ENCODE peak calls at places on chromosome 2, in nine cellular contexts. One of them, this sample, is unnamed.

GRCh38 chr2:111903516-111903915 is 5.1 kb downstream of the MERTK start:
- DNase-seq in PC-3: no peak
- DNase-seq in uterus: no peak
- DNase-seq in stomach: no peak
- DNase-seq in A549: no peak
- DNase-seq in CD4-positive, CD25-positive, alpha-beta regulatory T cell: no peak
- DNase-seq in adrenal gland: no peak
- DNase-seq in Peyer's patch: no peak
- DNase-seq in tibial artery: no peak
- DNase-seq in this sample: no peak

GRCh38 chr2:237242091-237242536 is 156.4 kb downstream of the COPS8 start:
- DNase-seq in PC-3: no peak
- DNase-seq in uterus: no peak
- DNase-seq in stomach: no peak
- DNase-seq in A549: no peak
- DNase-seq in CD4-positive, CD25-positive, alpha-beta regulatory T cell: no peak
- DNase-seq in adrenal gland: peak; percentile 33
- DNase-seq in Peyer's patch: no peak
- DNase-seq in tibial artery: no peak
- DNase-seq in this sample: no peak

GRCh38 chr2:173210270-173211196 is 134.9 kb downstream of the MAP3K20 start:
- DNase-seq in PC-3: peak; percentile 93
- DNase-seq in uterus: peak; percentile 72
- DNase-seq in stomach: peak; percentile 61
- DNase-seq in A549: peak; percentile 92
- DNase-seq in CD4-positive, CD25-positive, alpha-beta regulatory T cell: peak; percentile 42
- DNase-seq in adrenal gland: peak; percentile 85
- DNase-seq in Peyer's patch: no peak
- DNase-seq in tibial artery: peak; percentile 80
- DNase-seq in this sample: peak; percentile 15

GRCh38 chr2:170361359-170361936 is 183.5 kb downstream of the MYO3B start:
- DNase-seq in PC-3: peak; percentile 78
- DNase-seq in uterus: no peak
- DNase-seq in stomach: peak; percentile 53
- DNase-seq in A549: peak; percentile 64
- DNase-seq in CD4-positive, CD25-positive, alpha-beta regulatory T cell: peak; percentile 39
- DNase-seq in adrenal gland: peak; percentile 22
- DNase-seq in Peyer's patch: peak; percentile 46
- DNase-seq in tibial artery: no peak
- DNase-seq in this sample: peak; percentile 7

GRCh38 chr2:98913916-98914712 is 21.9 kb downstream of the CRACDL start:
- DNase-seq in PC-3: peak; percentile 56
- DNase-seq in uterus: no peak
- DNase-seq in stomach: peak; percentile 64
- DNase-seq in A549: no peak
- DNase-seq in CD4-positive, CD25-positive, alpha-beta regulatory T cell: no peak
- DNase-seq in adrenal gland: no peak
- DNase-seq in Peyer's patch: no peak
- DNase-seq in tibial artery: no peak
- DNase-seq in this sample: no peak

GRCh38 chr2:14633451-14634211 is 1.1 kb downstream of the LRATD1 start:
- DNase-seq in PC-3: peak; percentile 12
- DNase-seq in uterus: peak; percentile 18
- DNase-seq in stomach: no peak
- DNase-seq in A549: no peak
- DNase-seq in CD4-positive, CD25-positive, alpha-beta regulatory T cell: no peak
- DNase-seq in adrenal gland: no peak
- DNase-seq in Peyer's patch: peak; percentile 59
- DNase-seq in tibial artery: no peak
- DNase-seq in this sample: no peak

GRCh38 chr2:241672243-241673188 is 14.1 kb downstream of the DTYMK start:
- DNase-seq in PC-3: no peak
- DNase-seq in uterus: no peak
- DNase-seq in stomach: no peak
- DNase-seq in A549: no peak
- DNase-seq in CD4-positive, CD25-positive, alpha-beta regulatory T cell: no peak
- DNase-seq in adrenal gland: no peak
- DNase-seq in Peyer's patch: no peak
- DNase-seq in tibial artery: no peak
- DNase-seq in this sample: no peak

GRCh38 chr2:241421330-241421729 is 65.2 kb downstream of the FARP2 start:
- DNase-seq in PC-3: no peak
- DNase-seq in uterus: no peak
- DNase-seq in stomach: no peak
- DNase-seq in A549: no peak
- DNase-seq in CD4-positive, CD25-positive, alpha-beta regulatory T cell: no peak
- DNase-seq in adrenal gland: no peak
- DNase-seq in Peyer's patch: no peak
- DNase-seq in tibial artery: no peak
- DNase-seq in this sample: no peak

GRCh38 chr2:118249531-118249930 is 161.3 kb downstream of the INSIG2 start:
- DNase-seq in PC-3: peak; percentile 68
- DNase-seq in uterus: no peak
- DNase-seq in stomach: no peak
- DNase-seq in A549: no peak
- DNase-seq in CD4-positive, CD25-positive, alpha-beta regulatory T cell: no peak
- DNase-seq in adrenal gland: no peak
- DNase-seq in Peyer's patch: no peak
- DNase-seq in tibial artery: no peak
- DNase-seq in this sample: no peak

DNA sequence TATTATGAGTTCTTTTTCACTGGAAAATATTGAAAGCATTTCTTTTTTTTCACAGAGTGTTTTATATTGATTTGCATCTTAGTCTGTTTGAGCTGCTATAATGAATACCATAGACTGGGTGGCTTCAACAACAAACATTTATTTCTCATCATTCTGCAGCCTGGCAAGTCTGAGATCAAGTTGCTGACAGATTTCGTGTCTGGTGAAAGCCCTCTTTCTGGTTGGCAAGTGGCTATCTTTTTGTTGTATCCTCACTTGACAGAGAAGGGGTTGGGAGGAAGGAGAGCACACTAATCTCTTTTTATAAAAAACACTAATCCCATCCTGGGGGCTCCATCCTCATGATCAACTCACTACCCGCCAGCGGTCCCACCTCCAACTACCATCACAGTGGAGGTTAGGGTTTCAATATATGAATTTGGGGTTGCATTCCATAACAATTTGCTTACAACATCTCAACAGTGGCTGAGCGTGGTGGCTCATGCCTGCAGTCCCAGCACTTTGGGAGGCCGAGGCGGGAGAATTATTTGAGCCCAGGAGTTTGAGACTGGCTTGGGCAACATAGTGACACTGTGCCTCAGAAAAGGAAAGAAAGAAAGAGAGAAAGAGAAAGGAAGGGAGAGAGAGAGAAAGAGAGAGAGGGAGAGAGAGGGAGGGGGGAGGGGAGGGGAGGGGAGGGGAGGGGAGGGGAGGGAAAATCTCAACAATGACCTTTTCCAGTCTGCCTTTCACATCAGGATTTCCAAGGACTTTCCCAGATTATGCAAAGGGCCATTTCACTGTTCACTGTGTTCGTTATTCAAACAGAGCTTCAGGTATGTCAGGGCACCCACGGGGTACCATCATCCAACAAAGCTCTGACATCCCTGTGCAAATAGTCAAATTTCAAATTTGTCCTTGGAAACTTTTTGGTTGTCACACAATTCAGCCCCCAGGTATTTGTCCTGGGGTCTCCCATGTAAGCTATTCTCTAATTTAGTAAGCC is 111.1 kb downstream of the AP1S3 start:
- DNase-seq in PC-3: no peak
- DNase-seq in uterus: no peak
- DNase-seq in stomach: no peak
- DNase-seq in A549: peak; percentile 60
- DNase-seq in CD4-positive, CD25-positive, alpha-beta regulatory T cell: no peak
- DNase-seq in adrenal gland: no peak
- DNase-seq in Peyer's patch: no peak
- DNase-seq in tibial artery: no peak
- DNase-seq in this sample: no peak
- H3K27ac ChIP-seq in PC-3: peak overlapping the region; percentile 99
- H3K27ac ChIP-seq in uterus: peak overlapping the region; percentile 68
- H3K27ac ChIP-seq in stomach: no peak overlapping the region
- H3K27ac ChIP-seq in A549: peak overlapping the region; percentile 97
- H3K27ac ChIP-seq in CD4-positive, CD25-positive, alpha-beta regulatory T cell: no peak overlapping the region
- H3K27ac ChIP-seq in adrenal gland: peak overlapping the region; percentile 36
- H3K27ac ChIP-seq in Peyer's patch: peak overlapping the region; percentile 9
- H3K27ac ChIP-seq in tibial artery: peak overlapping the region; percentile 42
- H3K27ac ChIP-seq in this sample: no peak overlapping the region

GRCh38 chr2:214543386-214543955 is 132.6 kb downstream of the VWC2L start:
- DNase-seq in PC-3: peak; percentile 74
- DNase-seq in uterus: no peak
- DNase-seq in stomach: no peak
- DNase-seq in A549: no peak
- DNase-seq in CD4-positive, CD25-positive, alpha-beta regulatory T cell: no peak
- DNase-seq in adrenal gland: no peak
- DNase-seq in Peyer's patch: no peak
- DNase-seq in tibial artery: no peak
- DNase-seq in this sample: no peak

GRCh38 chr2:214537929-214538328 is 127.1 kb downstream of the VWC2L start:
- DNase-seq in PC-3: no peak
- DNase-seq in uterus: no peak
- DNase-seq in stomach: no peak
- DNase-seq in A549: no peak
- DNase-seq in CD4-positive, CD25-positive, alpha-beta regulatory T cell: no peak
- DNase-seq in adrenal gland: no peak
- DNase-seq in Peyer's patch: no peak
- DNase-seq in tibial artery: no peak
- DNase-seq in this sample: no peak

GRCh38 chr2:214545881-214546280 is 135.0 kb downstream of the VWC2L start:
- DNase-seq in PC-3: no peak
- DNase-seq in uterus: no peak
- DNase-seq in stomach: no peak
- DNase-seq in A549: no peak
- DNase-seq in CD4-positive, CD25-positive, alpha-beta regulatory T cell: no peak
- DNase-seq in adrenal gland: no peak
- DNase-seq in Peyer's patch: no peak
- DNase-seq in tibial artery: no peak
- DNase-seq in this sample: no peak

GRCh38 chr2:214542866-214543265 is 132.0 kb downstream of the VWC2L start:
- DNase-seq in PC-3: peak; percentile 67
- DNase-seq in uterus: no peak
- DNase-seq in stomach: no peak
- DNase-seq in A549: no peak
- DNase-seq in CD4-positive, CD25-positive, alpha-beta regulatory T cell: no peak
- DNase-seq in adrenal gland: no peak
- DNase-seq in Peyer's patch: no peak
- DNase-seq in tibial artery: no peak
- DNase-seq in this sample: no peak

DNA sequence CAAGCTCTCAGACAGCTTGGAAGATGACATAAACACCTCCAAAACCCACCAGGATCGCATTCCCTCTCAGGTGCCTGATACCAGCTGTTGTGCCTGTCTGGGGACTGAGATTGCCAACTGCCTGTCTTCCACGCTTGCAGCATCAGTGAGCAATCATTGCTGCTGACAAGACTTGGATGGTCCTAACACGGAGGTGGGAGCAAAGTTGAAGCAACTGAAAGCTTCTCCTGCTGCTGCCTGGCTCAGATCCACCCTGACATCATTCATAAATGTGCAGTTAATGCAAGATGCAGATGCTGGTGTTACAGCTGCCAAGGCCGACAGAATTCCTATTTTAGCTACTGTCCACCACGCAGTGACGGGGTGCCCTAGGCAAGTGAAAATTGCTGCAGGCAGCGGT is 131.4 kb downstream of the VWC2L start:
- DNase-seq in PC-3: no peak
- DNase-seq in uterus: no peak
- DNase-seq in stomach: no peak
- DNase-seq in A549: no peak
- DNase-seq in CD4-positive, CD25-positive, alpha-beta regulatory T cell: no peak
- DNase-seq in adrenal gland: no peak
- DNase-seq in Peyer's patch: no peak
- DNase-seq in tibial artery: no peak
- DNase-seq in this sample: no peak
- H3K27ac ChIP-seq in PC-3: peak overlapping the region; percentile 72
- H3K27ac ChIP-seq in uterus: no peak overlapping the region
- H3K27ac ChIP-seq in stomach: no peak overlapping the region
- H3K27ac ChIP-seq in A549: no peak overlapping the region
- H3K27ac ChIP-seq in CD4-positive, CD25-positive, alpha-beta regulatory T cell: no peak overlapping the region
- H3K27ac ChIP-seq in adrenal gland: no peak overlapping the region
- H3K27ac ChIP-seq in Peyer's patch: no peak overlapping the region
- H3K27ac ChIP-seq in tibial artery: no peak overlapping the region
- H3K27ac ChIP-seq in this sample: no peak overlapping the region

DNA sequence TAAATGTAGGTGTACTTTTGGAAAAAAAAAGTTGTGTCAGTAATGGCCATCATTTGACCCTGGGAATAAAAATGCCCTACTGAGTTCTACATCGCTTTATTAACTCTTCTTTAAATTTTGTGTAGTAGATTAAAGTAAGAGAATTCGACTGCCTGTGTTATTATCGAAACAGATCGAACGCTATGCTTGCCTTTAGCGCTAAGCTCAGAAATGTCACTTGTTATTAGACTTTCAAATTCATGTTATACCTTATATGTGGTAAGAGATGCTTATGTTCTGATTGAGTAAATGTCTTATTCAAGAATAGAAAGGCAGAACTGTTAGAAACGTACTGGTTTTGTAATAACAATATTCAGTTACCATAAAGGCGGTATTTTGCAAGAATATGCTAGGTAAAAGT is 1.4 kb downstream of the UGP2 start:
- DNase-seq in PC-3: no peak
- DNase-seq in uterus: no peak
- DNase-seq in stomach: no peak
- DNase-seq in A549: no peak
- DNase-seq in CD4-positive, CD25-positive, alpha-beta regulatory T cell: no peak
- DNase-seq in adrenal gland: no peak
- DNase-seq in Peyer's patch: no peak
- DNase-seq in tibial artery: no peak
- DNase-seq in this sample: no peak
- H3K27ac ChIP-seq in PC-3: no peak overlapping the region
- H3K27ac ChIP-seq in uterus: peak overlapping the region; percentile 97
- H3K27ac ChIP-seq in stomach: peak overlapping the region; percentile 99
- H3K27ac ChIP-seq in A549: no peak overlapping the region
- H3K27ac ChIP-seq in CD4-positive, CD25-positive, alpha-beta regulatory T cell: peak overlapping the region; percentile 89
- H3K27ac ChIP-seq in adrenal gland: peak overlapping the region; percentile 94
- H3K27ac ChIP-seq in Peyer's patch: peak overlapping the region; percentile 98
- H3K27ac ChIP-seq in tibial artery: peak overlapping the region; percentile 98
- H3K27ac ChIP-seq in this sample: no peak overlapping the region

GRCh38 chr2:104969564-104969963 is 68.3 kb upstream of the MRPS9 start:
- DNase-seq in PC-3: peak; percentile 75
- DNase-seq in uterus: no peak
- DNase-seq in stomach: no peak
- DNase-seq in A549: peak; percentile 14
- DNase-seq in CD4-positive, CD25-positive, alpha-beta regulatory T cell: no peak
- DNase-seq in adrenal gland: no peak
- DNase-seq in Peyer's patch: no peak
- DNase-seq in tibial artery: no peak
- DNase-seq in this sample: no peak

GRCh38 chr2:104977958-104978357 is 59.9 kb upstream of the MRPS9 start:
- DNase-seq in PC-3: no peak
- DNase-seq in uterus: no peak
- DNase-seq in stomach: no peak
- DNase-seq in A549: no peak
- DNase-seq in CD4-positive, CD25-positive, alpha-beta regulatory T cell: no peak
- DNase-seq in adrenal gland: no peak
- DNase-seq in Peyer's patch: no peak
- DNase-seq in tibial artery: no peak
- DNase-seq in this sample: no peak

GRCh38 chr2:104976603-104977120 is 61.2 kb upstream of the MRPS9 start:
- DNase-seq in PC-3: peak; percentile 49
- DNase-seq in uterus: no peak
- DNase-seq in stomach: no peak
- DNase-seq in A549: peak; percentile 15
- DNase-seq in CD4-positive, CD25-positive, alpha-beta regulatory T cell: peak; percentile 1
- DNase-seq in adrenal gland: no peak
- DNase-seq in Peyer's patch: no peak
- DNase-seq in tibial artery: no peak
- DNase-seq in this sample: no peak

GRCh38 chr2:104975371-104975770 is 62.5 kb upstream of the MRPS9 start:
- DNase-seq in PC-3: no peak
- DNase-seq in uterus: no peak
- DNase-seq in stomach: no peak
- DNase-seq in A549: no peak
- DNase-seq in CD4-positive, CD25-positive, alpha-beta regulatory T cell: no peak
- DNase-seq in adrenal gland: no peak
- DNase-seq in Peyer's patch: no peak
- DNase-seq in tibial artery: no peak
- DNase-seq in this sample: no peak
- H3K27ac ChIP-seq in PC-3: no peak overlapping the region
- H3K27ac ChIP-seq in uterus: no peak overlapping the region
- H3K27ac ChIP-seq in stomach: no peak overlapping the region
- H3K27ac ChIP-seq in A549: no peak overlapping the region
- H3K27ac ChIP-seq in CD4-positive, CD25-positive, alpha-beta regulatory T cell: no peak overlapping the region
- H3K27ac ChIP-seq in adrenal gland: no peak overlapping the region
- H3K27ac ChIP-seq in Peyer's patch: no peak overlapping the region
- H3K27ac ChIP-seq in tibial artery: no peak overlapping the region
- H3K27ac ChIP-seq in this sample: no peak overlapping the region

This sample was measured in substantia nigra.